ENCODE peak calls at places on chromosomes 16 and 17, in six cellular contexts. K, H, N, Q, B and I are unnamed samples.

GRCh38 chr17:44223574-44224046 is 4.1 kb upstream of the UBTF start:
- DNase-seq in K (no peak), H (no peak), N (no peak), Q (peak; percentile 45), B (peak; percentile 47), I (no peak)

GRCh38 chr17:1490643-1491405 is 1.7 kb downstream of the MYO1C start:
- DNase-seq in K (peak; percentile 55), H (peak; percentile 64), N (peak; percentile 79), Q (peak; percentile 86), B (peak; percentile 50), I (peak; percentile 93)

GRCh38 chr17:63647936-63648335 is 25.7 kb downstream of the MAP3K3 start:
- DNase-seq in K (no peak), H (no peak), N (no peak), Q (no peak), B (no peak), I (no peak)

GRCh38 chr17:79047923-79048825 is 24.2 kb downstream of the C1QTNF1 start:
- DNase-seq in K (no peak), H (no peak), N (no peak), Q (no peak), B (no peak), I (peak; percentile 55)

GRCh38 chr16:87056083-87056482 is 261.1 kb downstream of the C16orf95 start:
- DNase-seq in K (no peak), H (no peak), N (no peak), Q (no peak), B (peak; percentile 39), I (no peak)

GRCh38 chr16:12265168-12265567 is 288.6 kb downstream of the SNX29 start:
- DNase-seq in K (no peak), H (no peak), N (no peak), Q (no peak), B (no peak), I (no peak)

GRCh38 chr17:50554201-50554600 is 6.3 kb upstream of the CACNA1G start:
- DNase-seq in K (no peak), H (no peak), N (no peak), Q (no peak), B (no peak), I (no peak)

GRCh38 chr16:56993204-56993603 is 3.8 kb downstream of the NLRC5 start:
- DNase-seq in K (no peak), H (no peak), N (no peak), Q (no peak), B (no peak), I (no peak)

GRCh38 chr16:53614346-53614745 is 89.3 kb downstream of the RPGRIP1L start:
- DNase-seq in K (no peak), H (no peak), N (no peak), Q (no peak), B (peak; percentile 9), I (no peak)

GRCh38 chr16:88810166-88810867 is 1.4 kb downstream of the APRT start:
- DNase-seq in K (no peak), H (no peak), N (no peak), Q (no peak), B (no peak), I (no peak)

GRCh38 chr16:66862023-66862520 is 17.9 kb downstream of the CA7 start:
- DNase-seq in K (no peak), H (no peak), N (peak; percentile 14), Q (no peak), B (no peak), I (peak; percentile 68)

GRCh38 chr17:19448341-19449268 is 37.6 kb downstream of the RNF112 start:
- DNase-seq in K (no peak), H (no peak), N (no peak), Q (no peak), B (peak; percentile 99), I (no peak)

GRCh38 chr16:57627184-57627871 is 1.1 kb upstream of the ADGRG1 start:
- DNase-seq in K (no peak), H (no peak), N (no peak), Q (no peak), B (peak; percentile 77), I (no peak)

GRCh38 chr17:353213-353837 is 718 bp upstream of the RPH3AL start:
- DNase-seq in K (no peak), H (no peak), N (no peak), Q (no peak), B (no peak), I (no peak)

GRCh38 chr17:49111934-49112333 is 20.6 kb upstream of the B4GALNT2 start:
- DNase-seq in K (no peak), H (no peak), N (no peak), Q (no peak), B (no peak), I (no peak)

DNA sequence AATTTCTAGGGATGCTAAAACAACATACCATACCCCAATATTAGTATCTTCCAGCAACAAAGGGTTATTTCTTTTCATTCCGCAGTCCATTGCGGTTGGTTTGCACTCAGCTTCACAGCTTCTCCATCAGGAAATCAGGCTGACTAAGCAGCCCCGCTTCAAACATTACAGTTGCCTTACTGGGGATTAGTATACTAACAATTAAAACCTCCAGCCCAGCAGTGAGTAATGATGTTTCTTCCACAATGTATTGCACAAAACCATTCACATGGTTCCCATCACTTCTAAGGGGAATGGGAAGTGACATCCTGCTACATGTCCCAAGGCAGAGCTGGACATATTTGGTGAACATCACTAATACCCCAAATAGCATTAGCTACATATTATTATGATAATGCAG is 1384.9 kb downstream of the CDH8 start:
- DNase-seq in K (no peak), H (no peak), N (no peak), Q (no peak), B (no peak), I (no peak)
- H3K9me3 ChIP-seq in K (no peaks in the 10 kb centered on the region), H (no peaks in the 10 kb centered on the region), N (no peaks in the 10 kb centered on the region), Q (no peaks in the 10 kb centered on the region), B (no peaks in the 10 kb centered on the region), I (no peaks in the 10 kb centered on the region)

GRCh38 chr16:69712277-69712676 is 14.1 kb downstream of the NQO1 start:
- DNase-seq in K (no peak), H (no peak), N (no peak), Q (no peak), B (no peak), I (no peak)

GRCh38 chr16:69709456-69710084 is 16.8 kb downstream of the NQO1 start:
- DNase-seq in K (no peak), H (no peak), N (no peak), Q (no peak), B (peak; percentile 81), I (no peak)

GRCh38 chr16:69711115-69711740 is 15.1 kb downstream of the NQO1 start:
- DNase-seq in K (no peak), H (no peak), N (peak; percentile 52), Q (no peak), B (peak; percentile 71), I (no peak)

GRCh38 chr16:69717066-69717465 is 9.3 kb downstream of the NQO1 start:
- DNase-seq in K (no peak), H (no peak), N (no peak), Q (no peak), B (no peak), I (no peak)

DNA sequence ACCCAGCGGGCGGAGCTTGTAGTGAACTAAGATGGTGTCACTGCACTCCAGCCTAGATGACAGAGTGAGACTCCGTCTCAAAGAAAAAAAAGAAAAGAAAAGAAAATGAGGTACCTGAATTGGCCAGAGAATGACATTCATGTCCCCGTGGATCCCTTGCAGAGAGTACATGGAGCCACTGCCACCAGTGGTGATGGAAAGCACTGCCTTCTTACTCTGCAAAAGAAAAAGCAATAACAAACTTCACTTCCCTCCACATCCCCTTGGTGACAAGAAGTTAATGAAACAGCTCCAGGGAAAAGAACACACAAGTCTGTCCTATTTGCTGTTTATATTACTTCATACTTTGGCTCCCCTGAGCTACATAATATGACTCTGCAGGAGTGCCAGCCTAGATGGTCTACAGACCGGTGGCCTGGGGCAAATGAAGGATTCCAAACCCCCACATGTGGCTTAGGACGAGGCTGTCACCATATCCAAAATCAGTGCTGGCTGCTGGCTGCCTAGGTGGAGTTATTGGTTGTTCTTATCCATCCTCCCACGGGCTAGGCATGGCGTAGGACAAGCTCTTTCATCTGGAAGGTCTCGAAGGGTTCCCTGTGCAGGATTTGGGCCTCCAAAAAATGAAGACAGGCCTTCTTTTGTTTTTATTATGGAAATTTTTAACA is 13.3 kb downstream of the NQO1 start:
- DNase-seq in K (no peak), H (no peak), N (no peak), Q (no peak), B (no peak), I (no peak)
- H3K36me3 ChIP-seq in K (no peaks in the 10 kb centered on the region), H (no peaks in the 10 kb centered on the region), N (peaks cover 77% of the 10 kb centered on the region), Q (peaks cover 70% of the 10 kb centered on the region), B (no peaks in the 10 kb centered on the region), I (no peaks in the 10 kb centered on the region)

GRCh38 chr17:75877752-75878173 is 618 bp downstream of the TRIM47 start:
- DNase-seq in K (peak; percentile 67), H (peak; percentile 73), N (peak; percentile 76), Q (peak; percentile 71), B (peak; percentile 78), I (peak; percentile 84)
- H3K4me1 ChIP-seq in K (peaks cover 40% of the 10 kb centered on the region), H (peaks cover 42% of the 10 kb centered on the region), N (peaks cover 65% of the 10 kb centered on the region), Q (peaks cover 14% of the 10 kb centered on the region), B (peaks cover 9% of the 10 kb centered on the region), I (peaks cover 3% of the 10 kb centered on the region)

GRCh38 chr16:8718753-8719386 is 44.5 kb downstream of the ABAT start:
- DNase-seq in K (no peak), H (no peak), N (no peak), Q (no peak), B (no peak), I (no peak)

GRCh38 chr16:8717892-8718400 is 43.5 kb downstream of the ABAT start:
- DNase-seq in K (no peak), H (no peak), N (no peak), Q (no peak), B (no peak), I (no peak)

GRCh38 chr16:8721693-8722348 is 47.4 kb downstream of the ABAT start:
- DNase-seq in K (no peak), H (no peak), N (no peak), Q (no peak), B (no peak), I (no peak)

GRCh38 chr16:8720080-8720966 is 45.9 kb downstream of the ABAT start:
- DNase-seq in K (no peak), H (no peak), N (no peak), Q (no peak), B (no peak), I (no peak)

GRCh38 chr16:8720967-8721692 is 46.7 kb downstream of the ABAT start:
- DNase-seq in K (no peak), H (no peak), N (no peak), Q (no peak), B (no peak), I (no peak)
- H3K9me3 ChIP-seq in K (no peaks in the 10 kb centered on the region), H (no peaks in the 10 kb centered on the region), N (no peaks in the 10 kb centered on the region), Q (no peaks in the 10 kb centered on the region), B (no peaks in the 10 kb centered on the region), I (peaks cover 1% of the 10 kb centered on the region)

GRCh38 chr16:82891918-82892317 is 265.1 kb downstream of the CDH13 start:
- DNase-seq in K (no peak), H (no peak), N (no peak), Q (no peak), B (no peak), I (no peak)

GRCh38 chr16:82895843-82896242 is 269.1 kb downstream of the CDH13 start:
- DNase-seq in K (no peak), H (no peak), N (no peak), Q (no peak), B (no peak), I (no peak)

GRCh38 chr16:82888616-82889015 is 261.8 kb downstream of the CDH13 start:
- DNase-seq in K (no peak), H (no peak), N (no peak), Q (no peak), B (peak; percentile 46), I (no peak)

GRCh38 chr16:82892327-82892726 is 265.6 kb downstream of the CDH13 start:
- DNase-seq in K (no peak), H (no peak), N (no peak), Q (no peak), B (peak; percentile 17), I (no peak)

GRCh38 chr16:82891424-82891823 is 264.7 kb downstream of the CDH13 start:
- DNase-seq in K (no peak), H (no peak), N (no peak), Q (no peak), B (no peak), I (no peak)
- H3K36me3 ChIP-seq in K (no peaks in the 10 kb centered on the region), H (no peaks in the 10 kb centered on the region), N (no peaks in the 10 kb centered on the region), Q (no peaks in the 10 kb centered on the region), B (no peaks in the 10 kb centered on the region), I (no peaks in the 10 kb centered on the region)